ENCODE peak calls at places on chromosomes 3 and 15, in ten cellular contexts. A is hepatocyte; L is HCT116; Q is mesendoderm; J is SJSA1; P is heart left ventricle; U is IMR-90; K is adipocyte; S is kidney epithelial cell; N is naive thymus-derived CD4-positive, alpha-beta T cell. O is an unnamed sample.

GRCh38 chr3:53817809-53818208 is 28.4 kb downstream of the CHDH start:
- DNase-seq in A (no peak), P (no peak), Q (no peak), U (no peak), K (no peak), J (no peak), S (no peak), N (no peak), L (no peak), O (no peak)

GRCh38 chr15:48040166-48040817 is 80.5 kb upstream of the SLC24A5 start:
- DNase-seq in L (no peak), K (peak; percentile 40), J (no peak), N (no peak), U (peak; percentile 9), S (peak; percentile 7), P (no peak), Q (peak; percentile 14), A (peak; percentile 57), O (no peak)

GRCh38 chr3:111668321-111668720 is 73.2 kb upstream of the ZBED2 start:
- DNase-seq in S (no peak), K (no peak), A (no peak), N (no peak), U (no peak), L (no peak), Q (no peak), J (no peak), P (no peak), O (no peak)

GRCh38 chr3:11638669-11639402 is 4.9 kb downstream of the VGLL4 start:
- DNase-seq in N (no peak), S (no peak), U (no peak), K (peak; percentile 49), J (no peak), A (no peak), P (peak; percentile 63), L (no peak), Q (peak; percentile 41), O (no peak)

GRCh38 chr3:195198424-195199346 is 72.3 kb downstream of the XXYLT1 start:
- DNase-seq in N (no peak), S (no peak), U (no peak), K (no peak), L (no peak), P (no peak), Q (no peak), A (no peak), J (no peak), O (no peak)

GRCh38 chr15:95932676-95933075 is 397.8 kb upstream of the NR2F2 start:
- DNase-seq in Q (no peak), L (peak; percentile 19), S (peak; percentile 23), U (peak; percentile 10), P (no peak), N (no peak), K (no peak), A (no peak), J (no peak), O (peak; percentile 97)

GRCh38 chr3:159637895-159638542 is 350.6 kb upstream of the IL12A start:
- DNase-seq in L (peak; percentile 22), N (no peak), S (peak; percentile 32), J (no peak), Q (no peak), K (peak; percentile 73), A (no peak), U (peak; percentile 79), P (no peak), O (no peak)

GRCh38 chr3:101902041-101902440 is 52.7 kb downstream of the NFKBIZ start:
- DNase-seq in K (peak; percentile 73), N (no peak), P (no peak), U (peak; percentile 99), S (peak; percentile 97), A (peak; percentile 25), Q (peak; percentile 68), L (peak; percentile 37), J (peak; percentile 50), O (peak; percentile 91)

GRCh38 chr15:100343251-100343650 is 1.5 kb upstream of the ADAMTS17 start:
- DNase-seq in L (no peak), S (no peak), U (no peak), P (no peak), K (no peak), A (no peak), J (no peak), Q (no peak), N (no peak), O (no peak)

GRCh38 chr3:44529927-44530326 is 25.1 kb upstream of the ZKSCAN7 start:
- DNase-seq in N (no peak), P (no peak), Q (no peak), J (no peak), A (no peak), U (peak; percentile 23), K (peak; percentile 12), S (no peak), L (peak; percentile 10), O (no peak)

GRCh38 chr3:122458992-122459391 is 43.1 kb upstream of the WDR5B start:
- DNase-seq in S (peak; percentile 14), A (peak; percentile 58), L (peak; percentile 23), J (no peak), Q (peak; percentile 44), U (peak; percentile 62), K (peak; percentile 82), N (no peak), P (no peak), O (peak; percentile 6)

GRCh38 chr15:25641762-25642161 is 202.9 kb upstream of the UBE3A start:
- DNase-seq in P (no peak), Q (no peak), U (no peak), A (no peak), N (no peak), L (no peak), S (peak; percentile 19), K (no peak), J (peak; percentile 62), O (no peak)

DNA sequence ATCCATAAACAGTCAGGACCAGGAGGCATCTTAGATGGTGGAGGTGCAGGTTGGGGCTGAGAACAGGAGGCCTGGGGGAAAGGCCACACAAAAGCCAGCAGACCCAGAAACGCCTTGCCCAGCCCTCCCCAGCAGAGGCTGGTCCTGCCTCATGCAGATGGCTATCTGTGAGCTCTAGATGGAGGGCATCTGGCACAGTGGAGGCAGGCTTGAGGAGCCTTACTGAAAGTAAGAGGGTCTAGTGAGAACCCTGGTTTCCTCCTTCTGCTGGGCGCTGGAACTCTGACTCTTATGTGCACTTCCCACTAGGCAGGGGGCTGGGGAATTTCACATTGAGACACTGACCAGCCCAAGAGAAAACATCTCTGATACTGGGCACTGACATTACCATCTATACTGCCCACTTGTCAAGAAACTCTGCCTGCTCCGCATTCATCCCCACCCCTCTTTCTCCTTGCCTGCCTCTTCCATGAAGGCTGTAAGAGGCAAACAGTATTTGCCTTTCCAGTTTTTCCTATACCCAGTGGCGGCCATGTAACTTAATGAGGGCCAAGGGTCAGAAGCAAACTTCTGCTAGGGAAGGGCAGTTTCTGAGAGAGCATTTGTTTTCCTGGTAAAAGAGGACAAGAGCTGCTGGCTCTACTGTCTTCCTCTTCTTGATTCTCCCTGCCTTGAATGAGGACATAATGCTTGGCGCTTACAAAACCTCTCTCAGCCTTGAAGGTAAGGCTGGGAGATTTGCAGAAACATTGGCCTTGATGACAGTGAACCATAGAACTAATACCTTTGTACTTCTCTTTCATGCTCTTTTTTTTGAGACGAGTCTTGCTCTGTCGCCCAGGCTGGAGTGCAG is 4.4 kb upstream of the SCN5A start:
- DNase-seq in Q (no peak), L (no peak), P (no peak), A (peak; percentile 17), N (no peak), K (no peak), S (no peak), U (no peak), J (no peak), O (no peak)
- H3K27me3 ChIP-seq in Q (no peaks in the 10 kb centered on the region), L (no peaks in the 10 kb centered on the region), P (peaks cover 41% of the 10 kb centered on the region), A (peaks cover 41% of the 10 kb centered on the region), N (peaks cover 2% of the 10 kb centered on the region), K (peaks cover 58% of the 10 kb centered on the region), S (peaks cover 32% of the 10 kb centered on the region), U (peaks cover 32% of the 10 kb centered on the region), J (no peaks in the 10 kb centered on the region), O (peaks cover 24% of the 10 kb centered on the region)

GRCh38 chr15:80946576-80946975 is 43.0 kb downstream of the MESD start:
- DNase-seq in U (no peak), J (no peak), S (no peak), P (no peak), N (no peak), L (no peak), A (no peak), Q (no peak), K (no peak), O (no peak)
- H3K36me3 ChIP-seq in U (peaks cover 92% of the 10 kb centered on the region), J (peaks cover 8% of the 10 kb centered on the region), S (no peaks in the 10 kb centered on the region), P (peaks cover 88% of the 10 kb centered on the region), N (peaks cover 92% of the 10 kb centered on the region), L (peaks cover 7% of the 10 kb centered on the region), A (no peaks in the 10 kb centered on the region), Q (peaks cover 2% of the 10 kb centered on the region), K (peaks cover 95% of the 10 kb centered on the region), O (peaks cover 84% of the 10 kb centered on the region)

DNA sequence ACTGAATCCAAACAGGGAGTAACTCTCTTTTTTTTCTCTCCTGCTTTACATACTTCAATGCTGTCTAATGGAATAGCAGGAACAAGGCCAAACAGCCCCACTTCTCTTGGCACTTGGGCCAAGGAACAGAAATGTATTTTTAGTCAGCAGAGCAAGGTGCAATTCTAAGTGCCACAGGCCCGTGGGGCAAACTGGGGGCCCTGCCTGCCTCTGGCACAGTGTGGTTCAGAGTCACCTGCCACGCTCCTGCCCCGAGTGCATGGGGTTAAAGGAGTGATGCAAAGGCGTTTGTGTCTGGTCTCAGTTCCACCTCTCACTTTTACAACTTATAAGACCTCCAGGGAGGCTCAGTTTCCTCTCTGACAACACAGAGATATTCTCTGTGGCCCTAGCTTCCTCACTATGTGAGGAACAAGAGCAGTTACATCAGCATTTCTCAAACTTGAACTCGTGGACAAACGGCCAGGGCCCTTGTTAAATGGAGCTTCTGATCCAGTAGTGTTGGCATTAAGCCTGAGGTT is 51.4 kb downstream of the LRIG1 start:
- DNase-seq in A (no peak), J (no peak), Q (no peak), K (no peak), P (peak; percentile 66), S (no peak), L (no peak), U (no peak), N (no peak), O (no peak)
- H3K27me3 ChIP-seq in A (no peaks in the 10 kb centered on the region), J (no peaks in the 10 kb centered on the region), Q (no peaks in the 10 kb centered on the region), K (no peaks in the 10 kb centered on the region), P (no peaks in the 10 kb centered on the region), S (no peaks in the 10 kb centered on the region), L (no peaks in the 10 kb centered on the region), U (no peaks in the 10 kb centered on the region), N (no peaks in the 10 kb centered on the region), O (no peaks in the 10 kb centered on the region)

GRCh38 chr3:43343185-43343584 is 56.8 kb downstream of the SNRK start:
- DNase-seq in N (peak; percentile 26), L (no peak), K (no peak), A (no peak), Q (no peak), U (no peak), S (no peak), J (no peak), P (no peak), O (no peak)

GRCh38 chr3:43338295-43338694 is 52.0 kb downstream of the SNRK start:
- DNase-seq in N (no peak), L (peak; percentile 16), J (no peak), P (no peak), U (peak; percentile 13), S (no peak), Q (peak; percentile 22), A (no peak), K (no peak), O (no peak)

GRCh38 chr3:43341788-43342187 is 55.4 kb downstream of the SNRK start:
- DNase-seq in A (no peak), P (no peak), K (no peak), U (no peak), N (no peak), J (no peak), L (no peak), Q (no peak), S (no peak), O (no peak)

GRCh38 chr3:43343778-43344177 is 57.4 kb downstream of the SNRK start:
- DNase-seq in U (no peak), P (no peak), N (no peak), K (no peak), L (no peak), A (no peak), S (no peak), J (no peak), Q (no peak), O (no peak)

GRCh38 chr3:43340403-43340802 is 54.1 kb downstream of the SNRK start:
- DNase-seq in Q (no peak), A (no peak), P (no peak), J (no peak), S (no peak), U (no peak), N (no peak), L (no peak), K (no peak), O (no peak)
- H3K36me3 ChIP-seq in Q (no peaks in the 10 kb centered on the region), A (peaks cover 17% of the 10 kb centered on the region), P (peaks cover 91% of the 10 kb centered on the region), J (peaks cover 48% of the 10 kb centered on the region), S (peaks cover 2% of the 10 kb centered on the region), U (peaks cover 42% of the 10 kb centered on the region), N (peaks cover 80% of the 10 kb centered on the region), L (peaks cover 4% of the 10 kb centered on the region), K (peaks cover 90% of the 10 kb centered on the region), O (peaks cover 11% of the 10 kb centered on the region)